ENCODE peak calls at places on chromosomes 6 and 20, in six cellular contexts. N, P, D, I, H and F are unnamed samples.

GRCh38 chr20:50579511-50579910 is 69.3 kb downstream of the PTPN1 start:
- DNase-seq in N (no peak), P (no peak), D (no peak), I (peak), H (no peak), F (no peak)

GRCh38 chr6:125983246-125983945 is 2.9 kb upstream of the TRMT11 start:
- DNase-seq in N (no peak), P (no peak), D (no peak), I (no peak), H (no peak), F (no peak)

GRCh38 chr6:111030008-111031006 is 48.5 kb downstream of the RPF2 start:
- DNase-seq in N (no peak), P (peak), D (no peak), I (no peak), H (no peak), F (no peak)

GRCh38 chr6:5782783-5783567 is 223.8 kb downstream of the NRN1 start:
- DNase-seq in N (no peak), P (peak), D (peak), I (no peak), H (no peak), F (no peak)

GRCh38 chr6:105526198-105526872 is 123.5 kb upstream of the PREP start:
- DNase-seq in N (no peak), P (no peak), D (no peak), I (no peak), H (no peak), F (no peak)

GRCh38 chr6:160058603-160059215 is 62.9 kb upstream of the SLC22A1 start:
- DNase-seq in N (no peak), P (no peak), D (no peak), I (no peak), H (no peak), F (no peak)

GRCh38 chr6:116030745-116031144 is 29.9 kb downstream of the FRK start:
- DNase-seq in N (no peak), P (no peak), D (no peak), I (no peak), H (no peak), F (no peak)

GRCh38 chr6:25369450-25370086 is 90.4 kb downstream of the CARMIL1 start:
- DNase-seq in N (no peak), P (no peak), D (peak), I (no peak), H (no peak), F (no peak)

GRCh38 chr6:56101141-56101553 is 146.2 kb downstream of the COL21A1 start:
- DNase-seq in N (no peak), P (no peak), D (peak), I (no peak), H (no peak), F (no peak)

GRCh38 chr6:121596441-121596840 is 161.0 kb downstream of the GJA1 start:
- DNase-seq in N (no peak), P (no peak), D (no peak), I (no peak), H (no peak), F (no peak)

GRCh38 chr6:143688681-143689080 is 10.9 kb downstream of the PHACTR2 start:
- DNase-seq in N (no peak), P (no peak), D (no peak), I (no peak), H (no peak), F (no peak)

DNA sequence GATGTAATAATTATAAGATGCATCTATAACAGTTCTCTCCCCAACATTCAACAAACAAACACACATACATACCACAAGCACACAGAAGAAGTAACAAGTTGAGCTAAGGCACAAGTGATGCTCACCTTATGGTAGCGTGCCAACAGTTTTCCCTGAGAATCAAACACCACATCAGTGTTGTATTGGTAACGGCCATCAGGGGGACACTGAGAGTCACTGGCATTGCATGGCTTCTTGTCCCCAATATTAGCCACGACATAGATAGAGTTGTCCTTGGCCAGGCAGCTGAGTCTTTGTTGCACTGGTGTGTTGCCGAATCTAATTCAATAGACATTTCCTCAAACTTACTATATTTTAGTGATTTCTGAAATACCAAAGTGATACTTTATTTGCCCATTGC is 14.8 kb upstream of the VNN1 start:
- DNase-seq in N (peak), P (no peak), D (no peak), I (no peak), H (no peak), F (no peak)
- TF ChIP-seq CTCF in N (peak), P (no peak), D (no peak), I (no peak), H (no peak), F (peak)

GRCh38 chr6:118295336-118295735 is 252.8 kb upstream of the PLN start:
- DNase-seq in N (no peak), P (no peak), D (no peak), I (no peak), H (no peak), F (no peak)

GRCh38 chr6:118296129-118296852 is 251.8 kb upstream of the PLN start:
- DNase-seq in N (no peak), P (no peak), D (no peak), I (no peak), H (no peak), F (no peak)

GRCh38 chr6:118299023-118299422 is 249.1 kb upstream of the PLN start:
- DNase-seq in N (no peak), P (no peak), D (no peak), I (no peak), H (no peak), F (no peak)

GRCh38 chr6:118298476-118298875 is 249.6 kb upstream of the PLN start:
- DNase-seq in N (no peak), P (no peak), D (no peak), I (no peak), H (no peak), F (no peak)

GRCh38 chr6:118297821-118298220 is 250.3 kb upstream of the PLN start:
- DNase-seq in N (no peak), P (no peak), D (no peak), I (no peak), H (no peak), F (no peak)
- TF ChIP-seq CTCF in N (no peak), P (no peak), D (no peak), I (no peak), H (no peak), F (no peak)

GRCh38 chr6:33620584-33621395 is at the start of gene ITPR3:
- DNase-seq in N (peak), P (peak), D (peak), I (peak), H (no peak), F (no peak)

GRCh38 chr6:33621396-33622388 is 570 bp downstream of the ITPR3 start:
- DNase-seq in N (no peak), P (no peak), D (peak), I (peak), H (no peak), F (no peak)

GRCh38 chr6:33616913-33617312 is 4.2 kb upstream of the ITPR3 start:
- DNase-seq in N (no peak), P (no peak), D (no peak), I (no peak), H (no peak), F (no peak)

GRCh38 chr6:33620158-33620583 is 951 bp upstream of the ITPR3 start:
- DNase-seq in N (peak), P (peak), D (peak), I (no peak), H (no peak), F (no peak)

GRCh38 chr6:33619166-33619565 is 2.0 kb upstream of the ITPR3 start:
- DNase-seq in N (no peak), P (no peak), D (no peak), I (no peak), H (no peak), F (no peak)
- TF ChIP-seq CTCF in N (no peak), P (no peak), D (no peak), I (no peak), H (no peak), F (peak)

GRCh38 chr20:57051096-57051495 is 215.3 kb downstream of the BMP7 start:
- DNase-seq in N (no peak), P (no peak), D (no peak), I (peak), H (no peak), F (no peak)

GRCh38 chr20:57048027-57048869 is 218.2 kb downstream of the BMP7 start:
- DNase-seq in N (peak), P (peak), D (peak), I (peak), H (no peak), F (no peak)

GRCh38 chr20:57049298-57049697 is 217.1 kb downstream of the BMP7 start:
- DNase-seq in N (no peak), P (no peak), D (no peak), I (no peak), H (no peak), F (no peak)

GRCh38 chr20:57043669-57044268 is 222.7 kb downstream of the BMP7 start:
- DNase-seq in N (no peak), P (no peak), D (no peak), I (peak), H (no peak), F (no peak)

DNA sequence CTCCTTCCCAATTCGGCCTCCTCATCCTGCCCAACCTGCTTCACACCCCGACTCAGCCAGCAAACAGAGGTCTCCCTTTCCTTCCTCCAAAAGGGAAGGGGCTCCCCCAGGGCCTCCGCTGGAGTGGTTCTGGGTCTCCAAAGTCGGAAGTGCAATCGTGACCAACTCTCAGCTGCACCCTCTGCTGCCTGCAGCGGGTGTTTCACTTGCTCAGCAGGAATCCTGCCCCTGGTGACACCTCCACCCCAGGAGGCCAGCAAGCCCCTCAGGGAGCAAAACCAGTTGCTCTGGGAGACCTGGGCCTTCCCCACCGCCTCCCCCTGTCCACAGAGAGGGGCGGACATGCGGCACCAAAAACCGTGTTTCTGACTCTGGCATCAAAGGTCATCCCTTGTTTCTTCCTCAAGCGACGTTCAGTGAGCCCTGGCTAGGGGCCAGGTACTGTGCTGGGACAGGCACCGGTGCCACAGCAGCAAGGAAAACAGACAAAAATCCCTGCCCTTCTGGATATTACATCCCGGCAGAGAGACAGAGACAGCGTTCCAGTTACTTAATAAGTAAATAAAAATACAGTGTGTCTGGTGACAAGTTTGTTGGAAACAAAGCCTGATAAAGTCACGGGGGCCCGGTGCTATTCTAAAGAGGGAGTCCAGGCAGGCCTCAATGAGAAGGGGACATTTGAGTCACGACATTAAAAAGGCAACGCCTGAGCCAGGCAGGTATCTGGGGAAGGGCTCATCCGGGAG is 219.0 kb downstream of the BMP7 start:
- DNase-seq in N (peak), P (no peak), D (peak), I (peak), H (peak), F (no peak)
- TF ChIP-seq CTCF in N (no peak), P (peak), D (peak), I (no peak), H (no peak), F (peak)

DNA sequence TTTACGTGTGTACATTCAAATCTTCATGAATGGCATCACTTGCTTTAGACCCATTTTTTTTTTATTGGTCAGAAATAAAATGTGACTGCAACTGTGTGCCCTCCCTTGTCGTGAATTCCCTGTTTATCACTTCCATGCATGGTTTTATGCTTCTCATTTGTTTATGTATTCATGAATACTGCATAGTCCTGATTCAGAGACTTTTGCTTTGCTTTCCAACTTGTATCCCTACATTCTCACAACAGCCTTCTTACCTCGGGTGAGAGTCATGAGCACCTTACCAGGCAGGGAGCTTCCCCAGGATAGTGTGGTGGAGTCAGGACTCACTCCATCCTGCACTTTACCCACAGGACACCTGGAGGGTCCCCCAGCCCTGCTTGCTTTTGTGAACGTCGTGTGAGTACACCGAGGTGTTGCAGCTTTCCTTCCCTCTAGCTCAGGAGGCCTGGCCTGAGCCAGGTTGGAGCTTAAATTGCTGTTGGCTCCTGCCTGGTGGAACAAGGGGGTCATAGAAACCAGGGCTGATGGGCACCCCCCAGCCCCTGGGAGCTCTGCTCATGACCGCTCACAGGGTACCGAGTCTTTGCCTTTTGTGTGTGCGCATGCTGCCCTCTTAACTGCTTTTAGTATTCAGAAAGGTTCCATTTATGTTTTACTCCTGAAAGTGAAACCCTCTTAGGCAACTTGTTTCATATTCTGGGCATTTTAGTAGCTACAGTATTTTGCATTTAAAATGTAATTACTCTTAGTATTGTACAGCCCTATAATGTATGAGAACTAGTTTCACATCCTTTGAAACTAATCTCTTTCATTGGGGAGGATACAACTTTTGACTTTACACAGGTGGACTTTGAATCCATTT is 66.0 kb downstream of the CDS2 start:
- DNase-seq in N (no peak), P (no peak), D (no peak), I (no peak), H (no peak), F (no peak)
- TF ChIP-seq CTCF in N (no peak), P (no peak), D (no peak), I (no peak), H (no peak), F (no peak)

GRCh38 chr6:153059757-153060156 is 57.2 kb upstream of the MTRF1L start:
- DNase-seq in N (no peak), P (no peak), D (no peak), I (no peak), H (no peak), F (no peak)
- TF ChIP-seq CTCF in N (no peak), P (no peak), D (no peak), I (no peak), H (no peak), F (no peak)

DNA sequence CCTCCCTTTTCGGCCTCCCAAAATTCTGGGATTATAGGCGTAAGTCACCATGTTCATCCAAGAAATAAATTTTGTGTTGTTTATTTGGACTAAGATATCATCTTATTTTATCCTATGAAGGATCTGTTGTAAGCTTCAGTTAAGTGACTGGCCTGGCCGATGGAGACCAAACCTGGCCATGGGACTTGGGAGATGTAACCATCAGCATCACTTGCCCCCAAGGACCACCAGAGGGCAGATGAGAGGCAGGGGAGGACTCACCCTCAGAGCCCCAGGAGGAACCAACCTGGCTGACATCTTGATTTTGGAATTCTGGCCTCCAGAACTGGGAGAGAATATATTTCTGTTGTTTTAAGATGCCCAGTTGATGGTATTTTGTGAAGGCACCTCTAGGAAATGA is 266.7 kb downstream of the CDH26 start:
- DNase-seq in N (peak), P (peak), D (peak), I (no peak), H (no peak), F (no peak)
- TF ChIP-seq CTCF in N (peak), P (peak), D (peak), I (no peak), H (no peak), F (peak)